ENCODE peak calls at places on chromosomes 1 and 21, in five cellular contexts. S, F, J, U and W are unnamed samples.
A peak's percentile ranks its signal among the peaks of the same experiment; 100 is the strongest.

GRCh38 chr1:55775007-55775406 is 559.8 kb upstream of the USP24 start:
- DNase-seq in S (no peak), F (no peak), J (no peak), U (no peak), W (no peak)

GRCh38 chr1:183821309-183822080 is 16.6 kb downstream of the RGL1 start:
- DNase-seq in S (no peak), F (no peak), J (no peak), U (no peak), W (no peak)

GRCh38 chr1:180168786-180169640 is 14.3 kb downstream of the QSOX1 start:
- DNase-seq in S (no peak), F (no peak), J (no peak), U (peak; percentile 84), W (no peak)

GRCh38 chr1:119515221-119515620 is 8.2 kb downstream of the HSD3B1 start:
- DNase-seq in S (no peak), F (no peak), J (no peak), U (no peak), W (no peak)

GRCh38 chr1:8963940-8964339 is 18.3 kb downstream of the CA6 start:
- DNase-seq in S (no peak), F (no peak), J (no peak), U (no peak), W (no peak)

GRCh38 chr1:198932351-198932991 is 293.6 kb downstream of the PTPRC start:
- DNase-seq in S (no peak), F (no peak), J (no peak), U (no peak), W (no peak)

GRCh38 chr1:243269461-243269801 is 13.6 kb downstream of the SDCCAG8 start:
- DNase-seq in S (no peak), F (no peak), J (no peak), U (no peak), W (no peak)

GRCh38 chr1:197526736-197527371 is 248.4 kb downstream of the DENND1B start:
- DNase-seq in S (no peak), F (no peak), J (no peak), U (no peak), W (no peak)

GRCh38 chr1:94884101-94884875 is 42.6 kb downstream of the CNN3 start:
- DNase-seq in S (peak; percentile 48), F (no peak), J (no peak), U (peak; percentile 39), W (no peak)

GRCh38 chr1:161071886-161072371 is 2.2 kb upstream of the ARHGAP30 start:
- DNase-seq in S (no peak), F (peak; percentile 86), J (peak; percentile 77), U (peak; percentile 75), W (peak; percentile 75)

GRCh38 chr1:113389953-113390834 is at the start of gene MAGI3:
- DNase-seq in S (peak; percentile 99), F (peak; percentile 97), J (peak; percentile 98), U (peak; percentile 99), W (peak; percentile 98)

GRCh38 chr1:238252033-238252802 is 361.5 kb upstream of the ZP4 start:
- DNase-seq in S (no peak), F (no peak), J (no peak), U (peak; percentile 77), W (no peak)

GRCh38 chr1:27727126-27727525 is 1.4 kb downstream of the FAM76A start:
- DNase-seq in S (no peak), F (no peak), J (no peak), U (no peak), W (no peak)

GRCh38 chr1:81781749-81782148 is 19.0 kb upstream of the ADGRL2 start:
- DNase-seq in S (no peak), F (no peak), J (no peak), U (no peak), W (no peak)
- TF ChIP-seq CTCF in S (no peak), F (no peak), J (no peak), U (no peak), W (no peak)

GRCh38 chr1:85091647-85092295 is 43.5 kb upstream of the MCOLN3 start:
- DNase-seq in S (no peak), F (no peak), J (no peak), U (no peak), W (no peak)
- H3K27ac ChIP-seq in S (no peak overlapping the region), F (no peak overlapping the region), J (no peak overlapping the region), U (no peak overlapping the region), W (no peak overlapping the region)

GRCh38 chr1:186985889-186986491 is 157.2 kb downstream of the PLA2G4A start:
- DNase-seq in S (no peak), F (no peak), J (no peak), U (peak; percentile 12), W (no peak)

GRCh38 chr1:186984959-186985358 is 156.2 kb downstream of the PLA2G4A start:
- DNase-seq in S (no peak), F (no peak), J (no peak), U (no peak), W (no peak)

GRCh38 chr1:186983327-186983726 is 154.6 kb downstream of the PLA2G4A start:
- DNase-seq in S (peak; percentile 64), F (no peak), J (peak; percentile 70), U (no peak), W (no peak)

GRCh38 chr1:186987065-186987464 is 158.3 kb downstream of the PLA2G4A start:
- DNase-seq in S (no peak), F (no peak), J (no peak), U (no peak), W (no peak)

DNA sequence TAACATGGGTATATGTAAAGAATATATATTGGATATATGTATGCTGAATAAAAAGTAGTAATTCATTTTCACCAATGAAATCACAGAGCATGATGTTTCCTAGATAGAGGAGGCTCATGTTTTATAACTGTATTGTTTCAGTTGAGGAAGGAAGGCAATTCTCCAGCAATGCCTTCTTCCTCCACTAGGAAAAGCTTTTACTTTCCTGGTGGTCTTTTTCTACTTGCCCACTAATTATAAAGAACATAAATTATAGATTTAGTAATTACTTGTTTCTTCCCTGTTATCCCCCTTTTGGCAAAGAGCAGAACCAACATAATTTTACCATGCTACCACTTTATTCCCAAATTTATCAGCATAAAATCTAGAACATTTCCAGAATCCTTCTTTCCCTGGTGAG is 159.0 kb downstream of the PLA2G4A start:
- DNase-seq in S (no peak), F (no peak), J (no peak), U (no peak), W (no peak)
- TF ChIP-seq CTCF in S (no peak), F (no peak), J (no peak), U (no peak), W (no peak)

GRCh38 chr1:58584082-58584895 is 7.2 kb upstream of the TACSTD2 start:
- DNase-seq in S (peak; percentile 69), F (peak; percentile 85), J (peak; percentile 89), U (peak; percentile 55), W (peak; percentile 59)
- H3K27ac ChIP-seq in S (peak overlapping the region; percentile 85), F (peak overlapping the region; percentile 69), J (no peak overlapping the region), U (peak overlapping the region; percentile 79), W (peak overlapping the region; percentile 71)

DNA sequence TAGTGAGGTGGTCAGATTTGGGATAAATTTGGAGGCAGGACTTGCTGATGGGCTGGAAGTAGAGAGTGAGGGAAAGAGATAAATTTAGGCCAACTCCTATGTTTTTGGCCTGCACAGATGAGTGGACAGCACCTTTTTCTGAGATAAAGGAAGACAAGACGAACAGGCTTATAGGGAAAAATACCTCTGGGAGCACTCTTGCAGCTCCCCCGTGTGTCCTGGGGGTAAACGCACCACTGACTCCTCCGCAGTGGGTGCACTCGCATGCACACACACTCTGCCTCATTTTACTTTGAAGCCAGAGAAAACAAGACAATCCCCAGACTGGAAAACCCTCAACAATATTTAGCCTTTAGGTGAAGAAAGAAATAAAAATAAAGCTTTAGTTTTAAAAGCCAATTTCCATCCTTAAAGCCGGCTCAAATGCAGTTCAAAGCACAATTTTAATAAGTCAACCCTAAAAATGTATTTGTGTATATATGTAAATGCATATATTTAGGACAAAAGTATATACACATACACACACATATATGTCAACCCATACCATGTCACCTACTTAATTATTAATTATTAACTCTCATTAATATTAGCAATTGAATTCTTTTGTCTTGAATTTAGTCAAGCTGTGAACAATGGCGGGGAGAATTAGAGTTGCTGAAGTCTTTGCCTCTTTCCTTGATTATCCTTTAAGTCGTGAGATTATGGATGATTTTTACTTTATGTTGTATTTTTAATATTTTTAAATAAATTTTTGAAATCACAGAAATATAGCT is 341.8 kb downstream of the ZNF326 start:
- DNase-seq in S (no peak), F (no peak), J (no peak), U (no peak), W (no peak)
- TF ChIP-seq CTCF in S (no peak), F (no peak), J (no peak), U (no peak), W (no peak)

GRCh38 chr21:39093526-39093925 is 89.7 kb downstream of the PSMG1 start:
- DNase-seq in S (no peak), F (no peak), J (no peak), U (no peak), W (no peak)
- H3K27ac ChIP-seq in S (no peak overlapping the region), F (no peak overlapping the region), J (peak overlapping the region; percentile 49), U (no peak overlapping the region), W (peak overlapping the region; percentile 63)

DNA sequence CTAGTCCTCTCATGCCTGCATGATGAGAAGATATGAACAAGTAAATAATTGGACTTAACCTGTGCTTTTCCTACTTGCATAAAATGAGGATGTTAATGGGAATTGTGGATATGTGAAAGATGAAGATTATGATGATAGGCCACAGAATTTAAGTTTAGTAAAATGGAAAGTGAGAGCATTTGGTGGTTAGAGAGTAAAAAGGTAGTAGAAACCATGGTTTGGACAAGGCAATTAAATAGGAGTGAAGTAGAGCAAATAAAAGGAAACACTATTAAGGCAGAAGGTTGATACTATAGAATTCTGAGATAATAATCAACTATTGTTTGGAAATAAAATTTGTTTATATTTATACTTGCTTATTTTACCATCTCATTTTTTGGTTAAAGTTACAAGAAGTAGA is 1162.5 kb downstream of the MRPL39 start:
- DNase-seq in S (no peak), F (no peak), J (no peak), U (no peak), W (no peak)
- TF ChIP-seq CTCF in S (no peak), F (no peak), J (no peak), U (no peak), W (no peak)

GRCh38 chr1:209748620-209749019 is 7.2 kb upstream of the TRAF3IP3 start:
- DNase-seq in S (no peak), F (no peak), J (no peak), U (no peak), W (no peak)

GRCh38 chr1:209747580-209748262 is 8.1 kb upstream of the TRAF3IP3 start:
- DNase-seq in S (peak; percentile 82), F (peak; percentile 97), J (peak; percentile 95), U (peak; percentile 97), W (peak; percentile 81)

GRCh38 chr1:209755926-209756607 is at the start of gene TRAF3IP3:
- DNase-seq in S (no peak), F (peak; percentile 81), J (no peak), U (no peak), W (peak; percentile 71)

GRCh38 chr1:209749660-209750059 is 6.2 kb upstream of the TRAF3IP3 start:
- DNase-seq in S (no peak), F (no peak), J (no peak), U (no peak), W (no peak)

DNA sequence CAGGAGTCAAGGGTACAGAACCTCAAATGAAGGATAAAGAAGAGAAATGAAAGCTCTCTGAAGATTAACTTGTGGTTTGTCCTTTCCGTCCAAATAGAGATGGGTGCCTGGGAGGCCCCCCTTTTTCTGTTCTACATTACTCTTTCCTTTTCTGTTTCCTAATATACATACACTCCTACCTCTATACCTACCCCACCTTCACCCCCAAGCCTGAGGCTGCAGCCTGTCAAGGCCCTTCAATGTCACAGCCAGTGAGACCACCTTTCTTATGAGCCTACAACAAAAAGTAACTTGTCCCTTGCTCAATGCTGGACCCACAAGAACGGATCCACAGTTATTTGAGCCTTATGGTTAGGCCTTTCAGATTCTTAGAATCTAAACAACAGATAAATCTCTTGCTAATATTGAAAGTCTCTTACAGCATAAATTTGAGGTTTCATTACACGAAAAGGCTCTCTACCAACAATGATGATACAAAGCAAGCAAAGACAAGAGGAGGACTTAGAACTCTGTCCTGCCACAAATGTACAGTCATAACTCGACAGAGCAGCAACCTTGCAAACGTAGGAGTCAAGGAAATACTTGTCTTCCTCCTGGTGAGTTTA is 4.1 kb upstream of the TRAF3IP3 start:
- DNase-seq in S (no peak), F (no peak), J (no peak), U (no peak), W (no peak)
- H3K27ac ChIP-seq in S (no peak overlapping the region), F (no peak overlapping the region), J (no peak overlapping the region), U (no peak overlapping the region), W (no peak overlapping the region)